ENCODE peak calls at places on chromosomes 16 and 17, in nine cellular contexts. D, F, X, H, Y, T, W, G and C are unnamed samples.

GRCh38 chr17:78910885-78911284 is 7.9 kb upstream of the CEP295NL start:
- DNase-seq in H (no peak), G (no peak), W (no peak), F (no peak), T (no peak), D (no peak), X (no peak), Y (no peak), C (no peak)

GRCh38 chr17:14744716-14745115 is 443.8 kb downstream of the HS3ST3B1 start:
- DNase-seq in Y (peak), F (no peak), G (no peak), T (no peak), X (no peak), D (no peak), H (no peak), W (peak), C (no peak)

GRCh38 chr16:83720981-83721380 is 86.8 kb upstream of the HSBP1 start:
- DNase-seq in D (no peak), F (no peak), T (no peak), Y (no peak), X (no peak), W (no peak), H (no peak), G (no peak), C (no peak)

GRCh38 chr17:37220609-37220953 is 155.2 kb upstream of the C17orf78 start:
- DNase-seq in H (no peak), X (peak), G (peak), F (peak), Y (peak), T (peak), W (peak), D (no peak), C (peak)

GRCh38 chr16:4850211-4850610 is 2.9 kb downstream of the UBN1 start:
- DNase-seq in W (no peak), F (no peak), G (no peak), Y (peak), D (no peak), X (no peak), H (no peak), T (no peak), C (no peak)

GRCh38 chr17:58808609-58809563 is 53.2 kb downstream of the PPM1E start:
- DNase-seq in Y (no peak), W (no peak), X (no peak), F (no peak), G (no peak), H (no peak), T (no peak), D (no peak), C (no peak)

GRCh38 chr17:9987779-9988585 is 82.9 kb upstream of the RCVRN start:
- DNase-seq in H (peak), F (peak), G (no peak), T (no peak), W (peak), D (peak), X (peak), Y (peak), C (peak)

GRCh38 chr16:88702364-88703210 is 3.6 kb downstream of the RNF166 start:
- DNase-seq in H (no peak), D (no peak), G (no peak), T (no peak), X (no peak), F (no peak), W (no peak), Y (no peak), C (no peak)

GRCh38 chr16:59047114-59047513 is 313.0 kb upstream of the GOT2 start:
- DNase-seq in X (peak), G (no peak), T (no peak), H (no peak), D (no peak), Y (no peak), W (no peak), F (peak), C (peak)

GRCh38 chr17:21239680-21240374 is 13.4 kb downstream of the NATD1 start:
- DNase-seq in G (no peak), W (peak), X (peak), F (peak), T (no peak), D (no peak), Y (peak), H (no peak), C (peak)

GRCh38 chr16:67388591-67388990 is 4.7 kb downstream of the TPPP3 start:
- DNase-seq in W (no peak), H (no peak), D (no peak), Y (no peak), G (no peak), T (no peak), F (no peak), X (peak), C (no peak)

GRCh38 chr17:61000911-61001310 is 323.3 kb downstream of the BCAS3 start:
- DNase-seq in H (no peak), Y (peak), W (peak), D (no peak), T (no peak), F (peak), X (peak), G (no peak), C (peak)

GRCh38 chr17:72560303-72561247 is 439.8 kb downstream of the SOX9 start:
- DNase-seq in F (peak), D (no peak), G (peak), H (peak), T (peak), Y (peak), W (peak), X (peak), C (peak)

GRCh38 chr17:61488878-61489718 is 36.9 kb downstream of the TBX4 start:
- DNase-seq in H (no peak), F (no peak), Y (no peak), T (no peak), G (no peak), W (no peak), X (no peak), D (no peak), C (no peak)

GRCh38 chr17:39679521-39680192 is 8.2 kb downstream of the PGAP3 start:
- DNase-seq in H (no peak), D (peak), T (peak), F (no peak), Y (no peak), G (peak), W (no peak), X (no peak), C (no peak)

GRCh38 chr17:20896153-20896649 is 146.6 kb downstream of the USP22 start:
- DNase-seq in W (no peak), F (peak), H (no peak), Y (peak), G (peak), X (no peak), T (peak), D (peak), C (no peak)